ENCODE peak calls at places on chromosomes 1 and 21, in seven cellular contexts. N is M059J; M is AG08396; S is neural crest cell; O is activated naive CD8-positive, alpha-beta T cell treated with anti-CD3 and anti-CD28 coated beads, Interleukin-2, amount 10 ng/mL, durations not matched to agents 7 days and 5 days; C is choroid plexus epithelial cell; R is stimulated activated CD8-positive, alpha-beta memory T cell treated with anti-CD3 and anti-CD28 coated beads, Interleukin-15, amount 100 ng/mL, for 24 hours. B is an unnamed sample.

GRCh38 chr1:76013209-76013581 is 61.4 kb upstream of the ST6GALNAC3 start:
- DNase-seq in N (no peak), M (no peak), S (no peak), O (no peak), C (no peak), R (no peak), B (no peak)

GRCh38 chr1:228064296-228064695 is 18.2 kb upstream of the ARF1 start:
- DNase-seq in N (no peak), M (no peak), S (no peak), O (no peak), C (no peak), R (no peak), B (no peak)

GRCh38 chr1:83931658-83932253 is 67.2 kb downstream of the TTLL7 start:
- DNase-seq in N (peak; percentile 66), M (peak; percentile 50), S (no peak), O (no peak), C (peak; percentile 78), R (no peak), B (peak; percentile 74)

GRCh38 chr1:224438989-224439388 is 4.4 kb upstream of the WDR26 start:
- DNase-seq in N (no peak), M (no peak), S (no peak), O (no peak), C (no peak), R (no peak), B (no peak)

GRCh38 chr1:2025491-2025981 is 6.4 kb downstream of the GABRD start:
- DNase-seq in N (no peak), M (no peak), S (no peak), O (no peak), C (no peak), R (no peak), B (no peak)

GRCh38 chr1:114750780-114751179 is 7.0 kb downstream of the CSDE1 start:
- DNase-seq in N (no peak), M (no peak), S (no peak), O (no peak), C (peak; percentile 21), R (no peak), B (no peak)

GRCh38 chr1:55812281-55812680 is 597.1 kb upstream of the USP24 start:
- DNase-seq in N (peak; percentile 56), M (no peak), S (no peak), O (no peak), C (peak; percentile 43), R (no peak), B (peak; percentile 46)

GRCh38 chr1:36156329-36157114 is 562 bp downstream of the MAP7D1 start:
- DNase-seq in N (peak; percentile 65), M (peak; percentile 58), S (peak; percentile 74), O (peak; percentile 77), C (peak; percentile 59), R (no peak), B (peak; percentile 65)

GRCh38 chr1:51421961-51422360 is 91.6 kb upstream of the TTC39A start:
- DNase-seq in N (peak; percentile 42), M (peak; percentile 59), S (no peak), O (no peak), C (peak; percentile 84), R (no peak), B (peak; percentile 76)

GRCh38 chr1:232273071-232273470 is 356.9 kb downstream of the SIPA1L2 start:
- DNase-seq in N (peak; percentile 23), M (no peak), S (no peak), O (no peak), C (no peak), R (no peak), B (peak; percentile 8)

GRCh38 chr1:82225407-82226197 is 424.9 kb downstream of the ADGRL2 start:
- DNase-seq in N (peak; percentile 39), M (peak; percentile 8), S (no peak), O (no peak), C (peak; percentile 56), R (no peak), B (peak; percentile 83)

GRCh38 chr1:116415699-116416533 is 42.9 kb downstream of the ATP1A1 start:
- DNase-seq in N (no peak), M (no peak), S (no peak), O (no peak), C (peak; percentile 25), R (no peak), B (peak; percentile 31)

GRCh38 chr21:31894441-31894840 is 21.6 kb downstream of the HUNK start:
- DNase-seq in N (no peak), M (no peak), S (no peak), O (no peak), C (no peak), R (no peak), B (no peak)

GRCh38 chr1:207808911-207809555 is 57.2 kb downstream of the CD46 start:
- DNase-seq in N (no peak), M (no peak), S (no peak), O (no peak), C (no peak), R (no peak), B (no peak)

GRCh38 chr1:205693421-205693991 is 13.2 kb upstream of the SLC45A3 start:
- DNase-seq in N (no peak), M (no peak), S (no peak), O (no peak), C (no peak), R (no peak), B (no peak)

GRCh38 chr1:3369437-3370076 is 84.9 kb upstream of the ARHGEF16 start:
- DNase-seq in N (peak; percentile 70), M (peak; percentile 92), S (no peak), O (no peak), C (peak; percentile 90), R (no peak), B (peak; percentile 69)

GRCh38 chr1:154348429-154349076 is 23.2 kb downstream of the ATP8B2 start:
- DNase-seq in N (no peak), M (peak; percentile 2), S (no peak), O (no peak), C (no peak), R (no peak), B (no peak)

GRCh38 chr1:191641420-191642215 is 516.6 kb upstream of the RGS18 start:
- DNase-seq in N (peak; percentile 34), M (no peak), S (no peak), O (no peak), C (peak; percentile 57), R (no peak), B (peak; percentile 26)

GRCh38 chr1:221714227-221715116 is 27.4 kb downstream of the DUSP10 start:
- DNase-seq in N (no peak), M (no peak), S (no peak), O (no peak), C (no peak), R (no peak), B (no peak)

GRCh38 chr1:60527567-60527966 is 454.0 kb upstream of the C1orf87 start:
- DNase-seq in N (no peak), M (no peak), S (no peak), O (no peak), C (peak; percentile 40), R (no peak), B (no peak)

GRCh38 chr1:65170511-65171142 is 22.6 kb downstream of the AK4 start:
- DNase-seq in N (no peak), M (no peak), S (no peak), O (no peak), C (peak; percentile 88), R (no peak), B (peak; percentile 72)

GRCh38 chr1:37485902-37486679 is 11.7 kb downstream of the ZC3H12A start:
- DNase-seq in N (no peak), M (no peak), S (no peak), O (no peak), C (no peak), R (no peak), B (peak; percentile 60)

GRCh38 chr1:243287652-243288051 is 31.8 kb downstream of the SDCCAG8 start:
- DNase-seq in N (peak; percentile 88), M (peak; percentile 46), S (no peak), O (no peak), C (peak; percentile 88), R (no peak), B (peak; percentile 88)

GRCh38 chr21:43207043-43207315 is 38.2 kb downstream of the CRYAA start:
- DNase-seq in N (no peak), M (no peak), S (no peak), O (peak; percentile 3), C (no peak), R (no peak), B (no peak)

GRCh38 chr1:73914994-73915393 is 283.0 kb downstream of the LRRIQ3 start:
- DNase-seq in N (no peak), M (no peak), S (no peak), O (no peak), C (no peak), R (no peak), B (no peak)

GRCh38 chr1:207789792-207790787 is 38.2 kb downstream of the CD46 start:
- DNase-seq in N (peak; percentile 64), M (no peak), S (no peak), O (no peak), C (no peak), R (no peak), B (no peak)

GRCh38 chr1:63690966-63691365 is 82.9 kb upstream of the ROR1 start:
- DNase-seq in N (no peak), M (no peak), S (no peak), O (no peak), C (no peak), R (no peak), B (no peak)

GRCh38 chr1:73673980-73674379 is 524.0 kb downstream of the LRRIQ3 start:
- DNase-seq in N (no peak), M (no peak), S (no peak), O (no peak), C (no peak), R (no peak), B (no peak)

GRCh38 chr1:59915516-59915915 is 11.1 kb downstream of the CYP2J2 start:
- DNase-seq in N (peak; percentile 5), M (no peak), S (no peak), O (no peak), C (no peak), R (no peak), B (no peak)

GRCh38 chr1:151893176-151893924 is 16.0 kb downstream of the THEM4 start:
- DNase-seq in N (peak; percentile 20), M (no peak), S (no peak), O (no peak), C (peak; percentile 65), R (no peak), B (no peak)

GRCh38 chr1:1371354-1371740 is 3.7 kb downstream of the AURKAIP1 start:
- DNase-seq in N (no peak), M (no peak), S (no peak), O (peak; percentile 78), C (no peak), R (no peak), B (no peak)

GRCh38 chr21:42320791-42321190 is 5.6 kb upstream of the TFF3 start:
- DNase-seq in N (no peak), M (no peak), S (no peak), O (no peak), C (no peak), R (no peak), B (no peak)

GRCh38 chr1:74464037-74464436 is 48.4 kb downstream of the LRRC53 start:
- DNase-seq in N (no peak), M (no peak), S (no peak), O (no peak), C (no peak), R (no peak), B (no peak)

GRCh38 chr1:220803401-220804201 is 16.9 kb downstream of the MTARC1 start:
- DNase-seq in N (peak; percentile 38), M (peak; percentile 49), S (peak; percentile 50), O (no peak), C (peak; percentile 68), R (no peak), B (peak; percentile 66)

GRCh38 chr1:50047916-50048694 is 24.4 kb upstream of the AGBL4 start:
- DNase-seq in N (no peak), M (no peak), S (no peak), O (peak; percentile 27), C (no peak), R (no peak), B (no peak)

GRCh38 chr1:12709696-12710095 is 6.2 kb upstream of the AADACL3 start:
- DNase-seq in N (no peak), M (no peak), S (no peak), O (no peak), C (no peak), R (no peak), B (no peak)

GRCh38 chr1:93177991-93178390 is 2.2 kb downstream of the TMED5 start:
- DNase-seq in N (peak; percentile 62), M (peak; percentile 9), S (no peak), O (no peak), C (peak; percentile 51), R (no peak), B (peak; percentile 48)

GRCh38 chr21:18153063-18153462 is 91.6 kb upstream of the CHODL start:
- DNase-seq in N (no peak), M (no peak), S (no peak), O (no peak), C (peak; percentile 69), R (no peak), B (peak; percentile 22)